ENCODE peak calls at places on chromosomes 3 and 15, in seven cellular contexts. R is aorta, V is left ventricle myocardium inferior, E is tibial artery, D is uterus, Q is stomach, T is hepatocyte. Z is an unnamed sample.
A peak's percentile ranks its signal among the peaks of the same experiment; 100 is the strongest.

GRCh38 chr3:182364723-182365650 is 428.3 kb upstream of the ATP11B start:
- DNase-seq in V (no peak), D (no peak), T (no peak), R (no peak), Q (peak; percentile 78), E (no peak), Z (peak; percentile 69)

GRCh38 chr15:62873203-62873602 is 169.3 kb upstream of the TPM1 start:
- DNase-seq in Q (no peak), R (no peak), D (no peak), V (no peak), T (no peak), E (no peak), Z (no peak)

GRCh38 chr3:107421170-107421792 is 44.0 kb downstream of the CCDC54 start:
- DNase-seq in V (no peak), E (no peak), Q (no peak), D (no peak), T (peak; percentile 74), R (no peak), Z (no peak)

GRCh38 chr15:48652510-48653076 is 7.1 kb upstream of the FBN1 start:
- DNase-seq in E (no peak), T (no peak), D (no peak), Q (no peak), V (no peak), R (no peak), Z (no peak)

GRCh38 chr15:69782809-69783208 is 314.9 kb downstream of the TLE3 start:
- DNase-seq in D (no peak), E (no peak), V (no peak), T (peak; percentile 72), R (no peak), Q (peak; percentile 34), Z (no peak)

GRCh38 chr15:80615783-80616391 is 79.2 kb upstream of the ABHD17C start:
- DNase-seq in R (no peak), E (no peak), D (no peak), Q (peak; percentile 69), V (peak; percentile 68), T (peak; percentile 55), Z (peak; percentile 81)

GRCh38 chr3:99901200-99901926 is 83.7 kb downstream of the CMSS1 start:
- DNase-seq in D (no peak), T (peak; percentile 33), V (no peak), Q (no peak), R (no peak), E (no peak), Z (no peak)

GRCh38 chr3:98058244-98058960 is 23.3 kb upstream of the GABRR3 start:
- DNase-seq in E (no peak), V (no peak), R (no peak), Q (no peak), D (no peak), T (no peak), Z (no peak)

GRCh38 chr3:73768594-73769308 is 144.0 kb upstream of the PDZRN3 start:
- DNase-seq in V (no peak), R (no peak), Q (no peak), T (no peak), E (no peak), D (no peak), Z (no peak)

GRCh38 chr15:56737791-56738190 is 4.5 kb upstream of the ZNF280D start:
- DNase-seq in Q (no peak), D (no peak), T (no peak), E (no peak), R (no peak), V (no peak), Z (no peak)

GRCh38 chr15:56739474-56739873 is 6.2 kb upstream of the ZNF280D start:
- DNase-seq in E (no peak), D (no peak), V (no peak), R (no peak), T (no peak), Q (no peak), Z (no peak)

GRCh38 chr15:56736308-56736707 is 3.0 kb upstream of the ZNF280D start:
- DNase-seq in T (no peak), V (no peak), D (no peak), Q (no peak), R (no peak), E (no peak), Z (no peak)

GRCh38 chr15:56735589-56735988 is 2.3 kb upstream of the ZNF280D start:
- DNase-seq in D (no peak), Q (no peak), R (no peak), T (no peak), E (no peak), V (no peak), Z (no peak)

GRCh38 chr15:56736881-56737707 is 3.8 kb upstream of the ZNF280D start:
- DNase-seq in D (no peak), R (no peak), E (no peak), V (no peak), Q (no peak), T (no peak), Z (no peak)
- H3K4me3 ChIP-seq in D (no peak overlapping the region), R (no peak overlapping the region), E (no peak overlapping the region), V (no peak overlapping the region), Q (no peak overlapping the region), T (no peak overlapping the region), Z (no peak overlapping the region)

GRCh38 chr15:99114511-99115299 is 9.8 kb downstream of the SYNM start:
- DNase-seq in V (no peak), T (no peak), D (no peak), E (peak; percentile 85), R (no peak), Q (no peak), Z (peak; percentile 93)

GRCh38 chr15:99117111-99117510 is 12.2 kb downstream of the SYNM start:
- DNase-seq in T (no peak), V (no peak), Q (no peak), R (no peak), D (no peak), E (peak; percentile 62), Z (peak; percentile 77)

GRCh38 chr15:99110581-99111320 is 5.9 kb downstream of the SYNM start:
- DNase-seq in R (no peak), D (peak; percentile 40), T (no peak), V (no peak), E (peak; percentile 77), Q (no peak), Z (peak; percentile 76)

GRCh38 chr15:99115300-99116215 is 10.7 kb downstream of the SYNM start:
- DNase-seq in D (no peak), V (no peak), R (no peak), T (no peak), Q (no peak), E (no peak), Z (peak; percentile 64)

GRCh38 chr15:99113547-99114271 is 8.8 kb downstream of the SYNM start:
- DNase-seq in E (no peak), D (no peak), V (no peak), T (no peak), Q (no peak), R (no peak), Z (peak; percentile 72)
- H3K27ac ChIP-seq in E (peak overlapping the region; percentile 97), D (no peak overlapping the region), V (peak overlapping the region; percentile 82), T (no peak overlapping the region), Q (no peak overlapping the region), R (peak overlapping the region; percentile 89), Z (peak overlapping the region; percentile 100)

DNA sequence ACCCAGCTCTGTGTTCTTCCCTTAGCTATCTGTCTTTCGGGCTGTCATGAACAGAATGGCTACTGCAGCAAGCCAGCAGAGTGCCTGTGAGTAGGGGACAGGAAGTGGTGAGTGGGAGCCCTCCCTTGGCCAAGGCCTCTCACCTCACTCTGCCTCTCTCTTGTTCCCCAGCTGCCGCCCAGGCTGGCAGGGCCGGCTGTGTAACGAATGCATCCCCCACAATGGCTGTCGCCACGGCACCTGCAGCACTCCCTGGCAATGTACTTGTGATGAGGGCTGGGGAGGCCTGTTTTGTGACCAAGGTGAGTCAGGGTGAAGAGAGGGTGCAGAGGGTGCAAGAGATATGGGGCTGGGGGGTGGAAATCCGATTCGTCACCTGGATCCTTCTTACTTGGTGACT is 3.0 kb downstream of the DLL4 start:
- DNase-seq in Q (no peak), R (no peak), D (no peak), E (no peak), T (no peak), V (no peak), Z (no peak)
- H3K4me3 ChIP-seq in Q (peak overlapping the region; percentile 49), R (no peak overlapping the region), D (no peak overlapping the region), E (no peak overlapping the region), T (no peak overlapping the region), V (peak overlapping the region; percentile 77), Z (no peak overlapping the region)

GRCh38 chr15:84629033-84629432 is 25.1 kb downstream of the WDR73 start:
- DNase-seq in E (no peak), R (no peak), D (no peak), T (no peak), V (no peak), Q (no peak), Z (no peak)

GRCh38 chr15:84633311-84634227 is 20.5 kb downstream of the WDR73 start:
- DNase-seq in R (peak; percentile 90), Q (peak; percentile 77), T (peak; percentile 81), E (peak; percentile 86), V (peak; percentile 76), D (peak; percentile 54), Z (peak; percentile 83)

GRCh38 chr15:84634228-84634837 is 19.8 kb downstream of the WDR73 start:
- DNase-seq in R (no peak), D (no peak), Q (no peak), T (no peak), E (no peak), V (no peak), Z (no peak)

DNA sequence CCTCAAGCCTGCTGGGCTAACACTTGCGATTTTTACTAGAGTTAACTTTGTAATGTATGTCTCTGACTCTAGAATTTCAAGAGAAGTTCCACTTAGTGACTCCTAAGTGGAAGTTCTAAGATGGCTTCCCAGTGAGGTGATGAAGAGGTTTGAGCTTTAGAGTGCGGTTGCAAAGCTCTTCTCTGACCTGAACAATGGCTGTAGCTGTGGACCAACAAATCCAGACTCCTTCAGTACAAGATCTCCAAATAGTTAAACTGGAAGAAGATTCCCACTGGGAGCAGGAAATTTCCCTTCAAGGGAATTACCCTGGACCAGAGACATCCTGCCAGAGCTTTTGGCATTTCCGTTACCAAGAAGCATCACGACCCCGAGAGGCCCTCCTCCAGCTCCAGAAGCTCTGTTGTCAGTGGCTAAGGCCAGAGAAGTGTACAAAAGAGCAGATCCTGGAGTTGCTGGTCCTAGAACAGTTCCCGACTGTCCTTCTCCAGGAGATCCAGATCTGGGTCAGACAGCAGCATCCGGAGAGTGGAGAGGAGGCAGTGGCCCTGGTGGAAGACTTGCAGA is 22.3 kb downstream of the WDR73 start:
- DNase-seq in T (no peak), E (no peak), Q (no peak), V (no peak), R (peak; percentile 36), D (no peak), Z (no peak)
- H3K27ac ChIP-seq in T (peak overlapping the region; percentile 86), E (peak overlapping the region; percentile 94), Q (peak overlapping the region; percentile 96), V (peak overlapping the region; percentile 99), R (peak overlapping the region; percentile 94), D (peak overlapping the region; percentile 95), Z (peak overlapping the region; percentile 88)